ENCODE peak calls at places on chromosomes 6 and 20, in four cellular contexts. V is H1, R is neuronal stem cell, T is RWPE2. G is an unnamed sample.

GRCh38 chr6:144856622-144857021 is 571.5 kb downstream of the UTRN start:
- DNase-seq in T (no peak), R (no peak), V (no peak), G (no peak)

GRCh38 chr20:23612385-23612784 is 6.7 kb upstream of the CST9 start:
- DNase-seq in T (no peak), R (no peak), V (no peak), G (no peak)

GRCh38 chr6:116012471-116012949 is 48.2 kb downstream of the FRK start:
- DNase-seq in T (no peak), R (no peak), V (no peak), G (no peak)

GRCh38 chr6:167791036-167791779 is 35.5 kb upstream of the AFDN start:
- DNase-seq in V (peak; percentile 32), T (no peak), R (no peak), G (no peak)

GRCh38 chr20:63253438-63254236 is 626 bp downstream of the NKAIN4 start:
- DNase-seq in V (peak; percentile 82), R (peak; percentile 85), T (no peak), G (no peak)

GRCh38 chr20:17611540-17612286 is 41.8 kb downstream of the DSTN start:
- DNase-seq in T (peak; percentile 75), V (peak; percentile 70), R (no peak), G (no peak)

GRCh38 chr20:1154224-1154623 is 30.6 kb downstream of the TMEM74B start:
- DNase-seq in V (no peak), T (no peak), R (no peak), G (no peak)

GRCh38 chr6:36596359-36596758 is 2.2 kb downstream of the SRSF3 start:
- DNase-seq in V (no peak), R (no peak), T (no peak), G (no peak)

GRCh38 chr6:14984454-14984853 is 261.4 kb upstream of the JARID2 start:
- DNase-seq in V (no peak), R (no peak), T (no peak), G (no peak)

GRCh38 chr6:18025591-18025990 is 38.2 kb upstream of the KIF13A start:
- DNase-seq in V (no peak), T (no peak), R (no peak), G (no peak)

GRCh38 chr6:41537359-41537758 is 8.8 kb upstream of the FOXP4 start:
- DNase-seq in R (no peak), T (no peak), V (no peak), G (no peak)
- H3K27ac ChIP-seq in R (no peak overlapping the region), T (no peak overlapping the region), V (no peak overlapping the region), G (no peak overlapping the region)

GRCh38 chr6:87918461-87918941 is 129.1 kb upstream of the SPACA1 start:
- DNase-seq in R (no peak), T (no peak), V (no peak), G (no peak)
- H3K4me1 ChIP-seq in R (peaks cover 10% of the 10 kb centered on the region), T (no peaks in the 10 kb centered on the region), V (no peaks in the 10 kb centered on the region), G (no peaks in the 10 kb centered on the region)

DNA sequence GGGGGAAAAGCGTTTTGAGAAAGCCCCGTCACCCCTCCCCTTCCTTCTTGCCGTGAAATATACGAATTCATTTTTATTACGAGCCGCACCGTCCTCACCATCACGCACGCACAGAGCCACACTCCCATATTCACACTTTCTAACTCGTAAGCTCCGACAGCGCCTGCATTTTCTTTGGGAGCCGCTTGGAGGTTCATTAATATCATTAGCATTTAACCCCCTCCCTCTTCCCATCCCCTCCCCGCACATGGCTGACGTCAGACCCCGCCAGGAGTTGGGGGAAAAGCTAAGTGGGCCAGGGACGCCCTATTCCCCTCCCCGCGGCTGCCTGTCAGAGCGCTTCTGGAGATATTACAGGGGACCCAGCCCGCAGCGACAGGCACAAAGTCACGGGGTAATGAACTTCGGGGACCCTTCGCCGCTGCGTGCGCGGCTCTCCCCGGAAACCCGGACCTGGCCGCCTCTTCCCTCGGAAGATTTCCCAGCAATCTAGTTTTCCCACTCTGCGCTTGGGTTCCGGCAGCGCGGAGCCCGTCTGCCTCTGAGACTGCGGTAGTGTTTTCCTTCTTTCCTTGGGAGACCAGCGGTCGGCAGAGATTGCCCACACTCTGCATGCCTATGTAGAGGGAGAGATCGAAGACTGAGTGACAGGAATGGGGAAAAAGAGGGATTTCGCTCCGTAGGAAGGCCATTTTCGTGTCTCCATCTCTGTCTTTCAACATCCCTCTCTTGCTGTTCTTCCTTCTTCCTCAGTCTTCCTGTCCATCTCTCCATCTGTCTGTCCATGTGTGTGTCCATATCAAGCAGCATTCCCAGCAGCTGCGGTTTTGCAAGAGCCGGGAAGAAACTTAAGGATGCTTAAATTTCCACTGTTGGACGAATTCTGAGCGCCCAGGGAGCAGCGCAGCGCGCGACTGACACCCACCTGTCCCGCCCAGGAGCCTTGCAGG is at the start of gene NR2E1:
- DNase-seq in V (peak; percentile 73), R (no peak), T (no peak), G (no peak)
- H3K27me3 ChIP-seq in V (peaks cover 93% of the 10 kb centered on the region), R (peaks cover 99% of the 10 kb centered on the region), T (peaks cover 100% of the 10 kb centered on the region), G (peaks cover 85% of the 10 kb centered on the region)

DNA sequence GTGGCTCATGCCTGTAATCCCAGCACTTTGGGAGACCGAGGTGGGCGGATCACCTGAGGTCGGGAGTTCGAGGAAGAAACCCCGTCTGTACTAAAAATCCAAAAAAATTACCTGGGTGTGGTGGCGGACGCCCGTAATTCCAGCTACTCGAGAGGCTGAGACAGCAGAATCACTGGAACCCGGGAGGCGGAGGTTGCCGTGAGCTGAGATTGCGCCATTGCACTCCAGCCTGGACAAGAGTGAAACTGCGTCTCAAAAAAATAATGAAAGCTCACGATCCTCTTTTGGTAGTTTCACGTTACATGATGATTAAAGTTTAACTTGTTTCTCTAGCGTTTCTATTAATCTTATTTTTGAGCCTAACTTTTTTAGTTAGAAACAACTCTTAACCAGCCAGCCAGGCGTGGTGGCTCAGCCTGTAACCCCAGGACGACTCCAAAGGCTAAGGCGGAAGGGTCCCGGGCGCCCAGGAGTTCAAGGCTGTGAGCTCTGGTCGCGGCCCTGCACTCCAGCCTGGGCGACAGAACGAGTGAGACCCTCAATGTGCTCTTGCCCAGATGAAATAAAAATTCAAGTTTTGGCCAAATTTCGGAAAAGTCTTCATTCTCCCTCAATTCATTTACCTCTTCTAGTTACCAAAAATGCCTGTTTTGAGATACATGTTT is 1.2 kb upstream of the WRNIP1 start:
- DNase-seq in V (no peak), R (no peak), T (no peak), G (no peak)
- H3K27ac ChIP-seq in V (no peak overlapping the region), R (no peak overlapping the region), T (peak overlapping the region; percentile 77), G (peak overlapping the region; percentile 83)

GRCh38 chr6:11722805-11723631 is 55.6 kb downstream of the ADTRP start:
- DNase-seq in R (no peak), V (no peak), T (no peak), G (no peak)
- H3K4me1 ChIP-seq in R (no peaks in the 10 kb centered on the region), V (no peaks in the 10 kb centered on the region), T (no peaks in the 10 kb centered on the region), G (no peaks in the 10 kb centered on the region)

DNA sequence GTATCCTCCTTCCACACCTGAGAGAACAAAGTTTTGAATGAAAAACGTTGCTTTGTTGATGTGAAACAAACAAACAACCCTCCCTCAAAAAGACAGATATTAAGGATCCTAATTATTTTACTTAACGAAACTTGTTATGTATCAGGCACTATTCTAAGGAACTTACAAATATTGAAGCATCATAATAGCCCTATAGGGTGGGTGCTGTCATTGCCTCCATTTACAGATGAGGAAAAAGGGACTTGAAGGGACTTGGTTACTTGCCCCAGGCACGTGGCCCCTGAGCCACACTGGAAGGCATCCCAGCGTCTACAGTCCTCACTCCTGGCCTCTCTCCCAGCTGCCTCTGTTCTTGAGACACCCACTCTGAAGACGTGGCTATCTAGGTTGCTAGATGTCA is 20.2 kb upstream of the OLIG3 start:
- DNase-seq in R (no peak), T (no peak), V (no peak), G (no peak)
- H3K27me3 ChIP-seq in R (peaks cover 4% of the 10 kb centered on the region), T (peaks cover 78% of the 10 kb centered on the region), V (no peaks in the 10 kb centered on the region), G (peaks cover 25% of the 10 kb centered on the region)

DNA sequence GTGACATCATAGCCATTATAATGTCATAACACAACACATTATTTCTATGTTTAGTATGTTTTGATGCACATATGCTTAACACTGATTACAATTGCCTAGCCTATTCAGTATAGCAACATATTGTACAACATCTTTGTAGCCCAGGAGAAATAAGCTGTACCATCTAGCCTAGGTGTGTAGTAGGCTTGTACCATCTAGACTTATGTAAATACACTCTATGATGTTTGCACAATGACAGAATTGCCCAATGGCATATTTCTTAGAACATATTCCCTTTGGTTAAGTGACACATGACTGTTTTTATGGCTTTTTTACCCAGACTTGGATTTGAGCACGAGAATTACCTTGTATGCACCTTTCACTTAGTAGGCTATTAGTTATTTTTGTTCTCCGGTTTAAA is 64.5 kb upstream of the HIVEP1 start:
- DNase-seq in V (no peak), R (no peak), T (no peak), G (no peak)
- H3K27ac ChIP-seq in V (no peak overlapping the region), R (no peak overlapping the region), T (no peak overlapping the region), G (no peak overlapping the region)

GRCh38 chr6:1129141-1129540 is 182.8 kb upstream of the FOXQ1 start:
- DNase-seq in V (no peak), T (no peak), R (no peak), G (no peak)
- H3K4me1 ChIP-seq in V (no peaks in the 10 kb centered on the region), T (peaks cover 14% of the 10 kb centered on the region), R (no peaks in the 10 kb centered on the region), G (no peaks in the 10 kb centered on the region)

GRCh38 chr6:35503534-35503933 is 6.7 kb upstream of the TEAD3 start:
- DNase-seq in R (no peak), V (no peak), T (no peak), G (no peak)
- H3K27me3 ChIP-seq in R (no peaks in the 10 kb centered on the region), V (no peaks in the 10 kb centered on the region), T (no peaks in the 10 kb centered on the region), G (no peaks in the 10 kb centered on the region)

GRCh38 chr20:4022386-4023350 is 7.3 kb upstream of the RNF24 start:
- DNase-seq in V (no peak), T (no peak), R (no peak), G (no peak)
- H3K27ac ChIP-seq in V (no peak overlapping the region), T (no peak overlapping the region), R (no peak overlapping the region), G (no peak overlapping the region)

G was measured in uterus.